ENCODE peak calls at places on chromosomes 12 and 14, in five cellular contexts. One of them, this sample, is unnamed.

GRCh38 chr12:119419371-119419770 is 84.8 kb downstream of the CCDC60 start:
- DNase-seq in NAMALWA: no peak
- DNase-seq in posterior cingulate gyrus: no peak
- DNase-seq in midbrain: no peak
- DNase-seq in Peyer's patch: no peak
- DNase-seq in this sample: no peak

GRCh38 chr14:30541318-30541717 is 17.6 kb upstream of the G2E3 start:
- DNase-seq in NAMALWA: no peak
- DNase-seq in Peyer's patch: no peak
- DNase-seq in midbrain: no peak
- DNase-seq in posterior cingulate gyrus: no peak
- DNase-seq in this sample: no peak

GRCh38 chr14:85607571-85608219 is 77.8 kb downstream of the FLRT2 start:
- DNase-seq in posterior cingulate gyrus: no peak
- DNase-seq in Peyer's patch: no peak
- DNase-seq in midbrain: no peak
- DNase-seq in NAMALWA: no peak
- DNase-seq in this sample: no peak

GRCh38 chr12:6928703-6929407 is 1.1 kb downstream of the ATN1 start:
- DNase-seq in Peyer's patch: no peak
- DNase-seq in NAMALWA: no peak
- DNase-seq in midbrain: peak; percentile 24
- DNase-seq in posterior cingulate gyrus: no peak
- DNase-seq in this sample: no peak

GRCh38 chr14:30221546-30221945 is 293.9 kb upstream of the PRKD1 start:
- DNase-seq in NAMALWA: no peak
- DNase-seq in midbrain: no peak
- DNase-seq in Peyer's patch: no peak
- DNase-seq in posterior cingulate gyrus: no peak
- DNase-seq in this sample: no peak

GRCh38 chr12:32211769-32212156 is 105.1 kb downstream of the BICD1 start:
- DNase-seq in midbrain: no peak
- DNase-seq in Peyer's patch: no peak
- DNase-seq in posterior cingulate gyrus: no peak
- DNase-seq in NAMALWA: no peak
- DNase-seq in this sample: no peak

GRCh38 chr12:64806173-64806572 is 18.3 kb upstream of the TBC1D30 start:
- DNase-seq in midbrain: no peak
- DNase-seq in NAMALWA: no peak
- DNase-seq in Peyer's patch: no peak
- DNase-seq in posterior cingulate gyrus: no peak
- DNase-seq in this sample: no peak

GRCh38 chr14:68976160-68977067 is 2.7 kb downstream of the ACTN1 start:
- DNase-seq in midbrain: peak; percentile 6
- DNase-seq in NAMALWA: no peak
- DNase-seq in posterior cingulate gyrus: no peak
- DNase-seq in Peyer's patch: no peak
- DNase-seq in this sample: no peak

GRCh38 chr12:114165921-114166320 is 199.8 kb upstream of the RBM19 start:
- DNase-seq in Peyer's patch: no peak
- DNase-seq in NAMALWA: no peak
- DNase-seq in midbrain: no peak
- DNase-seq in posterior cingulate gyrus: no peak
- DNase-seq in this sample: no peak

GRCh38 chr14:60805881-60806569 is 71.5 kb downstream of the MNAT1 start:
- DNase-seq in NAMALWA: no peak
- DNase-seq in midbrain: no peak
- DNase-seq in Peyer's patch: no peak
- DNase-seq in posterior cingulate gyrus: no peak
- DNase-seq in this sample: no peak

GRCh38 chr12:98485792-98486347 is 29.5 kb upstream of the TMPO start:
- DNase-seq in midbrain: no peak
- DNase-seq in Peyer's patch: no peak
- DNase-seq in posterior cingulate gyrus: no peak
- DNase-seq in NAMALWA: no peak
- DNase-seq in this sample: no peak

GRCh38 chr14:92513966-92514843 is 624 bp downstream of the RIN3 start:
- DNase-seq in posterior cingulate gyrus: no peak
- DNase-seq in midbrain: no peak
- DNase-seq in Peyer's patch: peak; percentile 74
- DNase-seq in NAMALWA: no peak
- DNase-seq in this sample: no peak

GRCh38 chr12:83805137-83805818 is 1107.3 kb downstream of the SLC6A15 start:
- DNase-seq in NAMALWA: no peak
- DNase-seq in midbrain: no peak
- DNase-seq in Peyer's patch: no peak
- DNase-seq in posterior cingulate gyrus: no peak
- DNase-seq in this sample: no peak

GRCh38 chr14:32697704-32698103 is 241.0 kb upstream of the NPAS3 start:
- DNase-seq in midbrain: no peak
- DNase-seq in Peyer's patch: no peak
- DNase-seq in posterior cingulate gyrus: no peak
- DNase-seq in NAMALWA: no peak
- DNase-seq in this sample: no peak

GRCh38 chr12:49288412-49288853 is 6.5 kb upstream of the PRPH start:
- DNase-seq in NAMALWA: peak; percentile 81
- DNase-seq in midbrain: peak; percentile 30
- DNase-seq in posterior cingulate gyrus: peak; percentile 55
- DNase-seq in Peyer's patch: no peak
- DNase-seq in this sample: no peak

GRCh38 chr14:56686416-56686815 is 106.8 kb downstream of the TMEM260 start:
- DNase-seq in posterior cingulate gyrus: no peak
- DNase-seq in Peyer's patch: no peak
- DNase-seq in midbrain: peak; percentile 11
- DNase-seq in NAMALWA: no peak
- DNase-seq in this sample: peak; percentile 10

GRCh38 chr14:88352299-88353097 is 29.4 kb upstream of the KCNK10 start:
- DNase-seq in Peyer's patch: no peak
- DNase-seq in midbrain: peak; percentile 53
- DNase-seq in posterior cingulate gyrus: no peak
- DNase-seq in NAMALWA: no peak
- DNase-seq in this sample: peak; percentile 23

GRCh38 chr12:53963434-53964314 is 9.0 kb downstream of the HOXC12 start:
- DNase-seq in posterior cingulate gyrus: no peak
- DNase-seq in midbrain: no peak
- DNase-seq in Peyer's patch: peak; percentile 47
- DNase-seq in NAMALWA: no peak
- DNase-seq in this sample: no peak

GRCh38 chr12:3527181-3527580 is 36.2 kb downstream of the PRMT8 start:
- DNase-seq in posterior cingulate gyrus: no peak
- DNase-seq in NAMALWA: no peak
- DNase-seq in Peyer's patch: no peak
- DNase-seq in midbrain: no peak
- DNase-seq in this sample: no peak

GRCh38 chr12:65659681-65660080 is 164.6 kb upstream of the HMGA2 start:
- DNase-seq in NAMALWA: no peak
- DNase-seq in Peyer's patch: no peak
- DNase-seq in midbrain: no peak
- DNase-seq in posterior cingulate gyrus: no peak
- DNase-seq in this sample: no peak

GRCh38 chr14:65560340-65561027 is 148.0 kb downstream of the FUT8 start:
- DNase-seq in midbrain: no peak
- DNase-seq in posterior cingulate gyrus: no peak
- DNase-seq in NAMALWA: no peak
- DNase-seq in Peyer's patch: no peak
- DNase-seq in this sample: no peak

GRCh38 chr12:108147279-108147678 is 18.2 kb downstream of the WSCD2 start:
- DNase-seq in NAMALWA: no peak
- DNase-seq in posterior cingulate gyrus: no peak
- DNase-seq in Peyer's patch: no peak
- DNase-seq in midbrain: no peak
- DNase-seq in this sample: no peak

GRCh38 chr14:54772451-54772881 is 130.2 kb downstream of the GCH1 start:
- DNase-seq in midbrain: no peak
- DNase-seq in posterior cingulate gyrus: no peak
- DNase-seq in NAMALWA: no peak
- DNase-seq in Peyer's patch: no peak
- DNase-seq in this sample: no peak

This sample was measured in hypothalamus.